ENCODE peak calls at places on chromosome 17, in seven cellular contexts. B, G, D, N, U, C and M are unnamed samples.

GRCh38 chr17:30389755-30390300 is 11.1 kb downstream of the CPD start:
- DNase-seq in B (no peak), G (no peak), D (no peak), N (no peak), U (peak), C (no peak), M (no peak)

GRCh38 chr17:43874293-43874692 is 27.3 kb downstream of the CD300LG start:
- DNase-seq in B (no peak), G (no peak), D (no peak), N (no peak), U (no peak), C (no peak), M (no peak)

GRCh38 chr17:72458301-72458700 is 337.5 kb downstream of the SOX9 start:
- DNase-seq in B (no peak), G (no peak), D (no peak), N (no peak), U (no peak), C (no peak), M (no peak)

GRCh38 chr17:18314059-18314730 is 599 bp downstream of the TOP3A start:
- DNase-seq in B (no peak), G (no peak), D (peak), N (peak), U (no peak), C (no peak), M (peak)

GRCh38 chr17:13735444-13735843 is 133.7 kb upstream of the HS3ST3A1 start:
- DNase-seq in B (no peak), G (peak), D (no peak), N (peak), U (peak), C (no peak), M (peak)

GRCh38 chr17:76641501-76641900 is 2.1 kb downstream of the ST6GALNAC1 start:
- DNase-seq in B (no peak), G (peak), D (no peak), N (no peak), U (no peak), C (peak), M (no peak)

GRCh38 chr17:18360518-18360917 is 2.8 kb downstream of the SHMT1 start:
- DNase-seq in B (no peak), G (no peak), D (no peak), N (no peak), U (no peak), C (no peak), M (no peak)

GRCh38 chr17:69506489-69506888 is 92.0 kb downstream of the MAP2K6 start:
- DNase-seq in B (no peak), G (peak), D (no peak), N (peak), U (peak), C (no peak), M (no peak)

GRCh38 chr17:48566717-48567116 is 11.4 kb downstream of the HOXB4 start:
- DNase-seq in B (no peak), G (no peak), D (no peak), N (no peak), U (no peak), C (no peak), M (no peak)

GRCh38 chr17:41578971-41579370 is 7.1 kb upstream of the KRT9 start:
- DNase-seq in B (no peak), G (no peak), D (no peak), N (no peak), U (no peak), C (no peak), M (no peak)

GRCh38 chr17:4444782-4445473 is 11.2 kb downstream of the SPNS3 start:
- DNase-seq in B (no peak), G (no peak), D (no peak), N (no peak), U (no peak), C (no peak), M (no peak)

GRCh38 chr17:77727216-77727615 is 231.3 kb upstream of the TNRC6C start:
- DNase-seq in B (no peak), G (no peak), D (no peak), N (no peak), U (no peak), C (no peak), M (no peak)

GRCh38 chr17:13727441-13728171 is 125.9 kb upstream of the HS3ST3A1 start:
- DNase-seq in B (no peak), G (no peak), D (no peak), N (peak), U (peak), C (no peak), M (no peak)

GRCh38 chr17:7313890-7314718 is 1.1 kb downstream of the GPS2 start:
- DNase-seq in B (no peak), G (peak), D (no peak), N (peak), U (peak), C (no peak), M (no peak)

GRCh38 chr17:72717676-72718075 is 374.8 kb downstream of the SLC39A11 start:
- DNase-seq in B (no peak), G (no peak), D (no peak), N (no peak), U (no peak), C (no peak), M (no peak)

GRCh38 chr17:19013806-19014627 is 9.5 kb upstream of the FAM83G start:
- DNase-seq in B (no peak), G (no peak), D (no peak), N (no peak), U (no peak), C (no peak), M (no peak)

GRCh38 chr17:36687736-36688135 is 86.4 kb downstream of the MRM1 start:
- DNase-seq in B (no peak), G (peak), D (no peak), N (no peak), U (no peak), C (no peak), M (no peak)

GRCh38 chr17:29622337-29623282 is at the start of gene CORO6:
- DNase-seq in B (peak), G (peak), D (peak), N (peak), U (no peak), C (peak), M (peak)

GRCh38 chr17:17849863-17850373 is 13.1 kb upstream of the SREBF1 start:
- DNase-seq in B (peak), G (peak), D (peak), N (peak), U (peak), C (no peak), M (peak)

GRCh38 chr17:78958556-78959191 is 21.0 kb downstream of the LGALS3BP start:
- DNase-seq in B (no peak), G (no peak), D (no peak), N (peak), U (no peak), C (no peak), M (peak)

GRCh38 chr17:72788950-72789585 is 303.4 kb downstream of the SLC39A11 start:
- DNase-seq in B (no peak), G (peak), D (no peak), N (peak), U (peak), C (peak), M (peak)

GRCh38 chr17:49183341-49183740 is 27.0 kb downstream of the GNGT2 start:
- DNase-seq in B (no peak), G (no peak), D (no peak), N (no peak), U (no peak), C (no peak), M (no peak)

GRCh38 chr17:2204393-2204792 is 99.2 kb downstream of the SMG6 start:
- DNase-seq in B (no peak), G (no peak), D (no peak), N (no peak), U (no peak), C (no peak), M (no peak)

GRCh38 chr17:58452738-58453137 is 35.4 kb upstream of the RNF43 start:
- DNase-seq in B (no peak), G (peak), D (no peak), N (peak), U (peak), C (no peak), M (peak)

GRCh38 chr17:6160188-6160555 is 90.0 kb downstream of the WSCD1 start:
- DNase-seq in B (no peak), G (no peak), D (no peak), N (no peak), U (no peak), C (no peak), M (no peak)

GRCh38 chr17:27974045-27974436 is 68.4 kb upstream of the NLK start:
- DNase-seq in B (no peak), G (no peak), D (no peak), N (no peak), U (no peak), C (no peak), M (no peak)

GRCh38 chr17:59547131-59547915 is 18.1 kb upstream of the DHX40 start:
- DNase-seq in B (no peak), G (no peak), D (no peak), N (no peak), U (peak), C (no peak), M (no peak)

GRCh38 chr17:47611372-47612350 is 38.1 kb upstream of the KPNB1 start:
- DNase-seq in B (no peak), G (no peak), D (no peak), N (peak), U (peak), C (peak), M (no peak)

GRCh38 chr17:44761932-44762810 is 3.4 kb downstream of the ADAM11 start:
- DNase-seq in B (no peak), G (no peak), D (no peak), N (no peak), U (no peak), C (no peak), M (no peak)

GRCh38 chr17:21549107-21549687 is 143.1 kb upstream of the KCNJ18 start:
- DNase-seq in B (no peak), G (no peak), D (no peak), N (peak), U (peak), C (no peak), M (no peak)

GRCh38 chr17:43171761-43172487 is 910 bp downstream of the NBR1 start:
- DNase-seq in B (no peak), G (peak), D (no peak), N (peak), U (peak), C (no peak), M (peak)